ENCODE peak calls at places on chromosomes 12 and 14, in four cellular contexts. B, R, X and D are unnamed samples.

GRCh38 chr12:12467222-12467621 is 95.4 kb downstream of the DUSP16 start:
- DNase-seq in B (no peak), R (no peak), X (no peak), D (no peak)

GRCh38 chr12:106753526-106753925 is 21.0 kb upstream of the RIC8B start:
- DNase-seq in B (no peak), R (no peak), X (no peak), D (no peak)

GRCh38 chr12:1592444-1593231 is 1.7 kb downstream of the FBXL14 start:
- DNase-seq in B (peak; percentile 72), R (no peak), X (peak; percentile 48), D (no peak)

GRCh38 chr12:49662998-49663843 is 39.9 kb downstream of the PRPF40B start:
- DNase-seq in B (peak; percentile 87), R (no peak), X (peak; percentile 61), D (no peak)

GRCh38 chr12:2354151-2354991 is 301.6 kb downstream of the CACNA1C start:
- DNase-seq in B (no peak), R (no peak), X (no peak), D (peak; percentile 53)

GRCh38 chr14:64507376-64508156 is 3.0 kb downstream of the ZBTB1 start:
- DNase-seq in B (no peak), R (no peak), X (peak; percentile 39), D (no peak)

GRCh38 chr12:53505086-53505485 is 2.2 kb downstream of the NPFF start:
- DNase-seq in B (no peak), R (no peak), X (no peak), D (peak; percentile 69)

GRCh38 chr12:27462151-27462694 is 15.7 kb downstream of the SMCO2 start:
- DNase-seq in B (peak; percentile 74), R (no peak), X (no peak), D (no peak)

GRCh38 chr12:30792648-30793499 is 38.1 kb upstream of the CAPRIN2 start:
- DNase-seq in B (peak; percentile 56), R (no peak), X (no peak), D (no peak)

GRCh38 chr14:65444230-65444629 is 31.7 kb downstream of the FUT8 start:
- DNase-seq in B (no peak), R (no peak), X (no peak), D (no peak)

GRCh38 chr12:127567531-127567930 is 699.4 kb upstream of the TMEM132C start:
- DNase-seq in B (no peak), R (no peak), X (no peak), D (no peak)

GRCh38 chr12:100216337-100216736 is 15.7 kb downstream of the ACTR6 start:
- DNase-seq in B (no peak), R (no peak), X (peak; percentile 17), D (no peak)

GRCh38 chr14:90995785-90996184 is 64.7 kb downstream of the RPS6KA5 start:
- DNase-seq in B (no peak), R (no peak), X (no peak), D (no peak)

GRCh38 chr14:34593740-34594375 is 36.1 kb downstream of the SNX6 start:
- DNase-seq in B (peak; percentile 82), R (peak; percentile 34), X (no peak), D (no peak)

GRCh38 chr12:96099431-96099830 is 64.0 kb upstream of the LTA4H start:
- DNase-seq in B (no peak), R (no peak), X (no peak), D (no peak)

GRCh38 chr12:34166427-34167060 is 144.2 kb downstream of the ALG10 start:
- DNase-seq in B (no peak), R (no peak), X (no peak), D (no peak)

GRCh38 chr12:26340649-26341048 is 145.3 kb downstream of the SSPN start:
- DNase-seq in B (no peak), R (no peak), X (no peak), D (peak; percentile 30)

GRCh38 chr12:1820191-1820599 is at the start of gene LRTM2:
- DNase-seq in B (no peak), R (no peak), X (no peak), D (peak; percentile 56)

GRCh38 chr12:58225067-58225877 is 283.9 kb downstream of the ATP23 start:
- DNase-seq in B (no peak), R (no peak), X (no peak), D (no peak)

GRCh38 chr14:90810808-90811207 is 5.4 kb downstream of the TTC7B start:
- DNase-seq in B (no peak), R (no peak), X (no peak), D (no peak)

GRCh38 chr12:81859521-81859920 is 100.4 kb upstream of the PPFIA2 start:
- DNase-seq in B (no peak), R (no peak), X (no peak), D (no peak)

GRCh38 chr14:105427893-105428485 is 8.4 kb downstream of the MTA1 start:
- DNase-seq in B (no peak), R (no peak), X (no peak), D (no peak)

GRCh38 chr12:121925361-121925725 is 7.0 kb downstream of the CFAP251 start:
- DNase-seq in B (peak; percentile 67), R (no peak), X (no peak), D (peak; percentile 8)

GRCh38 chr12:3152013-3152412 is 74.8 kb downstream of the TSPAN9 start:
- DNase-seq in B (peak; percentile 33), R (no peak), X (no peak), D (no peak)

GRCh38 chr12:117501470-117501869 is 140.0 kb upstream of the NOS1 start:
- DNase-seq in B (no peak), R (no peak), X (no peak), D (no peak)

GRCh38 chr12:67792185-67792584 is 143.6 kb downstream of the DYRK2 start:
- DNase-seq in B (no peak), R (no peak), X (no peak), D (no peak)

GRCh38 chr14:52413729-52414453 is 99.8 kb downstream of the PTGER2 start:
- DNase-seq in B (no peak), R (no peak), X (no peak), D (no peak)

GRCh38 chr14:66069830-66070541 is 416.2 kb upstream of the CCDC196 start:
- DNase-seq in B (no peak), R (no peak), X (no peak), D (no peak)

GRCh38 chr12:43151406-43152080 is 400.5 kb downstream of the ADAMTS20 start:
- DNase-seq in B (no peak), R (no peak), X (no peak), D (no peak)

GRCh38 chr12:130874696-130875095 is 2.8 kb downstream of the RAN start:
- DNase-seq in B (no peak), R (no peak), X (no peak), D (no peak)

GRCh38 chr12:25957898-25958253 is 606 bp upstream of the RASSF8 start:
- DNase-seq in B (peak; percentile 71), R (no peak), X (no peak), D (peak; percentile 45)

GRCh38 chr12:90953956-90954421 is 987 bp downstream of the CCER1 start:
- DNase-seq in B (no peak), R (no peak), X (no peak), D (no peak)

GRCh38 chr12:90951418-90952110 is 3.4 kb downstream of the CCER1 start:
- DNase-seq in B (no peak), R (no peak), X (no peak), D (no peak)

GRCh38 chr12:90954921-90955320 is at the start of gene CCER1:
- DNase-seq in B (no peak), R (no peak), X (no peak), D (no peak)

GRCh38 chr12:90958995-90959394 is 4.0 kb upstream of the CCER1 start:
- DNase-seq in B (no peak), R (no peak), X (no peak), D (no peak)

DNA sequence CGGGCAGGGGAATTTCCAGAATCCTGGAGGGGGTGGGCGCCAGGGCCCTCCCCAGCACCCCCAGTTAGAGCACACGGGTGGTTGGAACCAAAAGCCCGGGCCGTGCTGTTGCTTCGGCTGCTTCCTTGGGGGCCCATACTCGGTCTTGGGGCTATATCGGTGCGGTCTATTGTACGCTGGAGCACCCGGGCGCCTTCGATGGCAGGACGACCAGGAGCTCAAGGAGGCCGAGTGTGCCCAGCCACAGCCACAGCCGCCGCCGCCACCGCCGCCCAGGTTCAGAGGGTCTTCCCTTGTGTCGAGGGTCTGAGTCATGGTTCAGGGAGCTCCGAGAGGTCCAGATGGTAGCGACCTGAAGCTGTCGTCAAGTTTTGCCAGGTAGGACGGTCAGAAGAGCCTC is 548 bp downstream of the CCER1 start:
- DNase-seq in B (no peak), R (no peak), X (no peak), D (no peak)
- H3K4me3 ChIP-seq in B (no peak overlapping the region), R (no peak overlapping the region), X (no peak overlapping the region), D (no peak overlapping the region)

GRCh38 chr12:129160282-129160681 is 307.0 kb downstream of the GLT1D1 start:
- DNase-seq in B (no peak), R (no peak), X (no peak), D (no peak)

GRCh38 chr12:129161511-129161910 is 308.2 kb downstream of the GLT1D1 start:
- DNase-seq in B (no peak), R (no peak), X (no peak), D (peak; percentile 46)

GRCh38 chr12:129163461-129163860 is 310.2 kb downstream of the GLT1D1 start:
- DNase-seq in B (no peak), R (no peak), X (no peak), D (no peak)

GRCh38 chr12:129163861-129164260 is 310.6 kb downstream of the GLT1D1 start:
- DNase-seq in B (no peak), R (no peak), X (no peak), D (no peak)

DNA sequence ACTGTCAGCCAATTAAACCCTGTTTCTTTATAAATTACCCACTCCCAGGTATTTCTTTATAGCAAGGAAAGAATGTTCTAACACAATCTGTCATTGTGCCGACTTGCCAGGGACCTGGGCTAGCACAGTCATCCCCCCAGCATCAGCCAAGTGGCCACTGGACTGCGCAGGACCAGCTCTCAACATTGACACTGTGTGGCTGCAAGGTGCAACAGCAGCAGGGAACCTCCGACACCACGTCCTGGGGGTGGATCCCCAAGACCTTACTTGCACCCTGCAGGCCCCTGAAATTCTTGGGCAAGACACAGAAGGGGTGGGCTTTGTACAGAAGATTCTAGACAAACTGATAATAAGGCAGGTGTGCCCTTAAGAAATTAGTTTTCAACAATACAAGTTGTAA is 309.5 kb downstream of the GLT1D1 start:
- DNase-seq in B (no peak), R (no peak), X (no peak), D (no peak)
- TF ChIP-seq CTCF in B (peak; percentile 5), R (no peak), X (no peak), D (no peak)

DNA sequence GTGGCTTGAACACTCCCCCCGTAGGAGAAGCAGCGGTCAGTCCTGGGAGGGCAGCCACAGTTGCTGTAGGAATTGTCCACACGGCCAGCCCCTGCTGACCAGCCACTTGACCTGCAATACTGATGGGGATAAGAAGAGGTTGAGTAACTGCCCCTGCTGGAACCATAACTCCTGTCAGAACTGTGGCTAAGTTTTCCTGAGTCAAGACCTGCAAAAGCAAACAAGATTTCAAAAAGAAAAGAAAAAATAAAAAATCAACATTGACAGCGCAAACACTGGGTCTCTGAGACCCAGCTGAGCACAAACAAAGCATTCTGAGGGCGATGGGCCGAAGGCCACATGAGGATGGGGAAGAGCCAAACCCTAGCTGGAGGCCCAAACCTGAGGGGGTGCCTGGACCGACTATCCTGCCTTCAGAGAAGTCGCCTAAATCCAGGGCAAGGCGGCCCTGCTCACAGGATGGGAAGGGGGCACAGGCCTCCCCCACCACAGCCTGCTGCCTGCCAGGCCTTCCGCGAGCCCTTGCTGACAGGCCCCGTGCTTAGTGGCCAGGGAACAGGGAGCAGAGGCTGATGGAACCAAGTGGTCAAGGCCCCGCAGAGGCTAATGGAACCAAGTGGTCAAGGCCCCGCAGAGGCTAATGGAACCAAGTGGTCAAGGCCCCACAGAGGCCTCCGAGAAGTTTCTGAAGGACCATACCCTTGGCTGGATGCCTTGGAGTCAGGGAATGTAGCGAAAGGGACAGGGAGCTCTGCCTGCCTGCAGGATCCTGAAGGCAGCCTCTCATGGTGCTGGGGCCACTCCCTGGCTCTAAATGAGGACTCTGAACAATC is 19.1 kb downstream of the POU6F1 start:
- DNase-seq in B (no peak), R (no peak), X (no peak), D (no peak)
- H3K27ac ChIP-seq in B (no peak overlapping the region), R (no peak overlapping the region), X (no peak overlapping the region), D (no peak overlapping the region)

GRCh38 chr12:6951551-6952120 is 480 bp downstream of the PTPN6 start:
- DNase-seq in B (no peak), R (no peak), X (no peak), D (no peak)
- H3K4me3 ChIP-seq in B (no peak overlapping the region), R (peak overlapping the region; percentile 22), X (no peak overlapping the region), D (peak overlapping the region; percentile 29)